ENCODE peak calls at places on chromosomes 2 and 18, in ten cellular contexts. U, E, K, W, H, A, D, V, B and L are unnamed samples.

GRCh38 chr18:32707153-32707552 is 65.7 kb downstream of the KLHL14 start:
- DNase-seq in E (no peak), B (no peak), A (no peak), U (no peak), K (no peak), V (no peak), W (no peak), H (no peak), D (peak), L (no peak)

GRCh38 chr2:178395941-178396585 is 54.9 kb downstream of the PRKRA start:
- DNase-seq in D (no peak), V (no peak), K (no peak), A (no peak), W (no peak), E (no peak), U (no peak), B (no peak), H (no peak), L (no peak)

GRCh38 chr2:126978333-126978732 is 79.6 kb downstream of the TEX51 start:
- DNase-seq in A (no peak), K (no peak), E (no peak), H (no peak), B (no peak), D (no peak), V (no peak), W (no peak), U (no peak), L (no peak)

GRCh38 chr2:20997953-20998722 is 45.7 kb downstream of the APOB start:
- DNase-seq in H (no peak), U (no peak), K (no peak), B (no peak), D (no peak), V (no peak), A (no peak), E (no peak), W (no peak), L (no peak)

GRCh38 chr18:3794537-3795348 is 344.8 kb downstream of the TGIF1 start:
- DNase-seq in K (peak), H (peak), A (no peak), W (no peak), V (peak), U (no peak), D (peak), E (peak), B (peak), L (peak)

GRCh38 chr2:46839045-46839444 is 76.6 kb downstream of the MCFD2 start:
- DNase-seq in A (peak), B (no peak), W (no peak), U (no peak), K (no peak), V (no peak), D (no peak), E (no peak), H (no peak), L (no peak)

GRCh38 chr2:71880846-71881610 is 266.6 kb downstream of the CYP26B1 start:
- DNase-seq in A (no peak), B (peak), H (peak), E (peak), V (peak), U (no peak), W (no peak), K (peak), D (no peak), L (peak)

GRCh38 chr2:49248506-49248905 is 94.2 kb upstream of the FSHR start:
- DNase-seq in A (no peak), V (peak), K (peak), U (no peak), D (no peak), H (peak), E (peak), W (no peak), B (peak), L (peak)

GRCh38 chr2:71777946-71778345 is 324.6 kb downstream of the DYSF start:
- DNase-seq in W (no peak), H (no peak), D (no peak), E (no peak), B (no peak), U (no peak), K (no peak), V (no peak), A (no peak), L (no peak)

GRCh38 chr18:70190529-70190928 is 15.0 kb downstream of the RTTN start:
- DNase-seq in U (no peak), H (peak), V (no peak), A (no peak), B (no peak), E (no peak), K (no peak), D (no peak), W (no peak), L (peak)

GRCh38 chr2:181438298-181438697 is 18.9 kb upstream of the ITGA4 start:
- DNase-seq in E (no peak), H (no peak), K (no peak), A (no peak), U (no peak), B (no peak), W (peak), V (no peak), D (no peak), L (no peak)

GRCh38 chr2:85468704-85469349 is 50.3 kb downstream of the SH2D6 start:
- DNase-seq in H (peak), V (peak), D (no peak), K (peak), A (no peak), B (peak), W (peak), E (peak), U (no peak), L (peak)

GRCh38 chr2:44118257-44118656 is 50.4 kb upstream of the PPM1B start:
- DNase-seq in B (no peak), H (no peak), V (no peak), D (no peak), E (peak), W (no peak), A (no peak), U (no peak), K (no peak), L (peak)

GRCh38 chr2:27370816-27371620 is 602 bp downstream of the SNX17 start:
- DNase-seq in E (peak), W (peak), H (no peak), A (peak), B (peak), D (no peak), K (no peak), U (peak), V (peak), L (peak)

GRCh38 chr2:54227798-54228197 is 28.2 kb downstream of the TSPYL6 start:
- DNase-seq in H (no peak), A (no peak), V (no peak), W (no peak), D (no peak), K (no peak), U (no peak), B (no peak), E (no peak), L (no peak)

GRCh38 chr2:128196026-128196822 is 105.2 kb downstream of the UGGT1 start:
- DNase-seq in V (no peak), H (no peak), B (peak), W (no peak), U (peak), A (no peak), D (peak), K (no peak), E (no peak), L (peak)

GRCh38 chr2:152762202-152762601 is 43.8 kb downstream of the ARL6IP6 start:
- DNase-seq in K (peak), H (peak), E (peak), D (no peak), A (no peak), W (peak), U (no peak), V (no peak), B (peak), L (peak)

GRCh38 chr2:134319581-134320246 is 65.8 kb downstream of the MGAT5 start:
- DNase-seq in D (peak), E (no peak), K (no peak), U (no peak), B (no peak), H (no peak), W (no peak), A (no peak), V (no peak), L (no peak)

GRCh38 chr18:79393181-79393598 is 2.5 kb upstream of the NFATC1 start:
- DNase-seq in H (no peak), U (no peak), B (no peak), V (no peak), A (peak), E (no peak), D (no peak), W (peak), K (peak), L (no peak)

GRCh38 chr18:23069481-23069880 is 65.8 kb upstream of the CABLES1 start:
- DNase-seq in U (no peak), E (no peak), D (no peak), K (no peak), W (no peak), V (no peak), A (no peak), B (no peak), H (no peak), L (no peak)

GRCh38 chr18:74146756-74147155 is 878 bp downstream of the FBXO15 start:
- DNase-seq in E (peak), V (no peak), K (no peak), H (no peak), W (peak), D (no peak), B (no peak), A (no peak), U (no peak), L (peak)